ENCODE peak calls at places on chromosomes 16 and 17, in seven cellular contexts. D is SK-N-SH, S is GM12878, X is K562, Y is H1, U is HepG2, G is HCT116. F is an unnamed sample.

GRCh38 chr16:17467923-17468540 is 2.7 kb downstream of the XYLT1 start:
- DNase-seq in D (peak; percentile 80), S (no peak), X (no peak), Y (no peak), U (peak; percentile 33), G (no peak), F (peak; percentile 70)

GRCh38 chr16:734208-734980 is 6.4 kb downstream of the CIAO3 start:
- DNase-seq in D (no peak), S (no peak), X (no peak), Y (no peak), U (no peak), G (no peak), F (no peak)

GRCh38 chr16:26111900-26112299 is 420.1 kb downstream of the HS3ST4 start:
- DNase-seq in D (no peak), S (no peak), X (no peak), Y (no peak), U (no peak), G (no peak), F (peak; percentile 8)

GRCh38 chr17:48596000-48596734 is 2.6 kb upstream of the HOXB5 start:
- DNase-seq in D (no peak), S (no peak), X (no peak), Y (no peak), U (no peak), G (no peak), F (no peak)

GRCh38 chr17:82065193-82065637 is 389 bp downstream of the DUS1L start:
- DNase-seq in D (no peak), S (no peak), X (no peak), Y (no peak), U (no peak), G (no peak), F (no peak)

GRCh38 chr16:12132850-12133249 is 156.3 kb downstream of the SNX29 start:
- DNase-seq in D (no peak), S (no peak), X (no peak), Y (no peak), U (no peak), G (no peak), F (no peak)

GRCh38 chr17:27446569-27447301 is 9.5 kb upstream of the KSR1 start:
- DNase-seq in D (peak; percentile 54), S (no peak), X (peak; percentile 56), Y (no peak), U (no peak), G (no peak), F (no peak)

GRCh38 chr17:70855401-70856054 is 686.2 kb downstream of the KCNJ2 start:
- DNase-seq in D (no peak), S (no peak), X (no peak), Y (no peak), U (no peak), G (no peak), F (no peak)

GRCh38 chr17:82309656-82310570 is 7.5 kb downstream of the CD7 start:
- DNase-seq in D (no peak), S (no peak), X (no peak), Y (no peak), U (peak; percentile 72), G (no peak), F (no peak)

GRCh38 chr17:33944412-33944811 is 310.7 kb upstream of the CCL2 start:
- DNase-seq in D (no peak), S (no peak), X (no peak), Y (no peak), U (no peak), G (no peak), F (no peak)

GRCh38 chr17:57687642-57688041 is 57.5 kb downstream of the CCDC182 start:
- DNase-seq in D (no peak), S (no peak), X (no peak), Y (no peak), U (no peak), G (no peak), F (no peak)

GRCh38 chr17:17712268-17712924 is 31.1 kb downstream of the RAI1 start:
- DNase-seq in D (no peak), S (peak; percentile 68), X (no peak), Y (no peak), U (no peak), G (no peak), F (no peak)

GRCh38 chr17:52383493-52384100 is 225.1 kb upstream of the CA10 start:
- DNase-seq in D (peak; percentile 55), S (no peak), X (peak; percentile 12), Y (peak; percentile 66), U (peak; percentile 71), G (peak; percentile 4), F (peak; percentile 65)

GRCh38 chr17:4179071-4179470 is 36.1 kb downstream of the CYB5D2 start:
- DNase-seq in D (no peak), S (no peak), X (no peak), Y (no peak), U (no peak), G (no peak), F (no peak)

GRCh38 chr16:25210758-25211157 is 6.0 kb upstream of the AQP8 start:
- DNase-seq in D (no peak), S (no peak), X (peak; percentile 54), Y (no peak), U (no peak), G (no peak), F (no peak)

GRCh38 chr16:77732241-77732946 is 10.1 kb downstream of the NUDT7 start:
- DNase-seq in D (no peak), S (no peak), X (no peak), Y (no peak), U (peak; percentile 51), G (no peak), F (no peak)

GRCh38 chr17:3914319-3914685 is 2.0 kb downstream of the P2RX1 start:
- DNase-seq in D (no peak), S (peak; percentile 49), X (no peak), Y (no peak), U (no peak), G (no peak), F (no peak)

GRCh38 chr17:76537288-76537577 is 276 bp downstream of the CYGB start:
- DNase-seq in D (peak; percentile 87), S (no peak), X (no peak), Y (no peak), U (no peak), G (no peak), F (no peak)

GRCh38 chr17:45791041-45791582 is 7.0 kb downstream of the CRHR1 start:
- DNase-seq in D (no peak), S (no peak), X (no peak), Y (no peak), U (no peak), G (no peak), F (no peak)

GRCh38 chr16:78175287-78175686 is 75.8 kb downstream of the WWOX start:
- DNase-seq in D (no peak), S (no peak), X (no peak), Y (no peak), U (no peak), G (no peak), F (no peak)

GRCh38 chr16:85612191-85612800 is 826 bp upstream of the GSE1 start:
- DNase-seq in D (peak; percentile 81), S (no peak), X (peak; percentile 77), Y (no peak), U (peak; percentile 91), G (peak; percentile 94), F (no peak)

GRCh38 chr17:45915263-45915662 is 20.9 kb downstream of the MAPT start:
- DNase-seq in D (no peak), S (no peak), X (no peak), Y (no peak), U (no peak), G (no peak), F (no peak)

GRCh38 chr16:24609740-24610420 is 70.5 kb downstream of the RBBP6 start:
- DNase-seq in D (peak; percentile 27), S (no peak), X (no peak), Y (no peak), U (peak; percentile 24), G (no peak), F (peak; percentile 59)

DNA sequence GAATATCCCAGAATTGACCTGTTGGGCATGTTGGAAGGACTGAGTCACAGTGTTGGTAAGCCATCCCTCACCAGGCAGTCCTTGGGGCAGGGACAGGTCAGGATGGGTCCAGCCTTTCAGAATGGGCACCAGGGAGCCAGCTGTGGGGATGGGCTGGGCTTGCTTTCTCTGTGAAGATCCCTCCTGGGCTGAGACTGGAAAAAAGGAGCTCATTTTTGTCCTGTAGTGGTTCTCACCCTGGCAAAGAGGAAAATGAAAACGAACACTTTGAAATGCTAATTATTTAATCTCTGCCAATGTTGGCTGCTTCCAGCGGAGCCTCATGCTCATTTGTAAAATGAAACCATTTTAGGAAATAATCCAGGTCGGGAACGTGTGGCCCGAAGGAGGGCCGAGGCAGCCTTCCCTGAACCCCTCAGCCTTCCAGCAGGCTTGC is 237.5 kb upstream of the SALL1 start:
- DNase-seq in D (no peak), S (no peak), X (no peak), Y (no peak), U (no peak), G (no peak), F (no peak)
- TF ChIP-seq YY1 in D (no peak), S (no peak), X (no peak), Y (no peak), U (no peak), G (no peak), F (no peak)

GRCh38 chr17:1142503-1143095 is 37.2 kb downstream of the ABR start:
- DNase-seq in D (no peak), S (no peak), X (no peak), Y (no peak), U (no peak), G (no peak), F (no peak)
- TF ChIP-seq YY1 in D (no peak), S (no peak), X (no peak), Y (no peak), U (no peak), G (no peak), F (no peak)

GRCh38 chr16:64362193-64362592 is 759.7 kb downstream of the CDH11 start:
- DNase-seq in D (no peak), S (no peak), X (no peak), Y (no peak), U (no peak), G (no peak), F (no peak)

GRCh38 chr16:64351116-64351515 is 770.7 kb downstream of the CDH11 start:
- DNase-seq in D (no peak), S (no peak), X (no peak), Y (no peak), U (no peak), G (no peak), F (no peak)

DNA sequence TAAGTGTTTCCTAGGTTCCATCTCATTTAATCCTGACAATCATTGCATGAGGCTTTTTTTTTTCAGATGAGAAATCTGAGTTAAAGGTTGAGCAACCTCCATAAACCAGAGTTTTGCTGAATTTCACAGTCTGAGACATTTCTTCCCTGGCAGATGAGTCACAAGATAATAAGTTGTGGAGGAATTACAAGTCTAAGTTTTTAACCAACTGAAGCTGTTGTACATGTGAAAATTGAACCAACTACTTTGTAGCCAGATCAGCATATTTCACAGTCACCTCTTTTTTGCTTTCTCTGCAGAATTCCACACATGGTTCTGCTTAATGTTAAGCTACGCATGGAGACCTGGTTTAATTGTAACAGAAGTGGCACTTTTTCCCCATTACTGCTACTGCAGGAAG is 765.6 kb downstream of the CDH11 start:
- DNase-seq in D (no peak), S (no peak), X (no peak), Y (no peak), U (no peak), G (no peak), F (no peak)
- TF ChIP-seq YY1 in D (no peak), S (no peak), X (no peak), Y (no peak), U (no peak), G (no peak), F (no peak)

DNA sequence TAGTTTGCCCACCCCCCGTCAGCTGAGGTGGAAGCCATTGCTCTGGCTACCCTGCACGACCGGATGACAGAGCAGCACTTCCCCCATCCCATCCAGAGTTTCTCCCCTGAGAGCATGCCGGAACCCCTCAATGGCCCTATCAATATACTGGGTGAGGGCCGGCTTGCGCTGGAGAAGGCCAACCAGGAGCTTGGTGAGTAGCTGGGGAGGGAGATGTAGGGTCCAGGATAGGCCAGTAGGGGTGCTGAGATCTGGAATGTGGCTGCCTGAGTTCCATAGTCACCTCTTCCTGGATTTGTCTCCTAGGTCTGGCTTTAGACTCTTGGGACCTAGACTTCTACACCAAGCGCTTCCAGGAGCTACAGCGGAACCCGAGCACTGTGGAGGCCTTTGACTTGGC is 6.4 kb downstream of the PFAS start:
- DNase-seq in D (no peak), S (no peak), X (no peak), Y (no peak), U (peak; percentile 21), G (no peak), F (no peak)
- TF ChIP-seq YY1 in D (no peak), S (no peak), X (no peak), Y (no peak), U (no peak), G (no peak), F (no peak)